ENCODE peak calls at places on chromosome 11, in five cellular contexts. Z is AG10803, K is fibroblast of lung, C is epithelial cell of esophagus, Q is uterus. J is an unnamed sample.
A peak's percentile ranks its signal among the peaks of the same experiment; 100 is the strongest.

GRCh38 chr11:10908215-10908990 is 50.5 kb upstream of the ZBED5 start:
- DNase-seq in Z (peak; percentile 97), K (peak; percentile 84), C (peak; percentile 48), Q (no peak), J (no peak)

GRCh38 chr11:15764329-15764728 is 592.0 kb downstream of the SOX6 start:
- DNase-seq in Z (no peak), K (no peak), C (no peak), Q (no peak), J (no peak)

GRCh38 chr11:116348226-116348625 is 424.6 kb downstream of the BUD13 start:
- DNase-seq in Z (no peak), K (no peak), C (no peak), Q (no peak), J (no peak)

GRCh38 chr11:1041936-1042608 is 5.6 kb upstream of the MUC6 start:
- DNase-seq in Z (no peak), K (no peak), C (no peak), Q (no peak), J (peak; percentile 9)

GRCh38 chr11:132409591-132410375 is 1039.4 kb downstream of the NTM start:
- DNase-seq in Z (peak; percentile 50), K (no peak), C (no peak), Q (no peak), J (no peak)

GRCh38 chr11:16166571-16166970 is 189.8 kb downstream of the SOX6 start:
- DNase-seq in Z (no peak), K (peak; percentile 5), C (no peak), Q (no peak), J (no peak)

GRCh38 chr11:1702506-1702905 is 5.5 kb downstream of the KRTAP5-6 start:
- DNase-seq in Z (no peak), K (no peak), C (no peak), Q (no peak), J (no peak)

GRCh38 chr11:43748095-43748494 is 67.6 kb downstream of the HSD17B12 start:
- DNase-seq in Z (no peak), K (no peak), C (no peak), Q (no peak), J (no peak)

GRCh38 chr11:130137999-130138398 is 21.6 kb upstream of the ST14 start:
- DNase-seq in Z (no peak), K (no peak), C (no peak), Q (no peak), J (no peak)

GRCh38 chr11:35402751-35403454 is 16.5 kb downstream of the SLC1A2 start:
- DNase-seq in Z (no peak), K (no peak), C (no peak), Q (no peak), J (no peak)

GRCh38 chr11:76266269-76266668 is 60.0 kb upstream of the WNT11 start:
- DNase-seq in Z (peak; percentile 83), K (peak; percentile 45), C (peak; percentile 94), Q (no peak), J (no peak)

GRCh38 chr11:14894657-14895598 is 2.9 kb upstream of the CYP2R1 start:
- DNase-seq in Z (peak; percentile 78), K (peak; percentile 93), C (peak; percentile 51), Q (no peak), J (no peak)

GRCh38 chr11:78094250-78094649 is 14.6 kb upstream of the NDUFC2 start:
- DNase-seq in Z (no peak), K (no peak), C (no peak), Q (no peak), J (no peak)

GRCh38 chr11:130830563-130830950 is 85.7 kb downstream of the SNX19 start:
- DNase-seq in Z (no peak), K (no peak), C (no peak), Q (peak; percentile 59), J (peak; percentile 40)

GRCh38 chr11:19677380-19678080 is 35.1 kb upstream of the NAV2 start:
- DNase-seq in Z (no peak), K (peak; percentile 83), C (no peak), Q (no peak), J (no peak)

GRCh38 chr11:1121343-1122331 is 36.1 kb upstream of the MUC5AC start:
- DNase-seq in Z (no peak), K (no peak), C (no peak), Q (no peak), J (no peak)

GRCh38 chr11:61507962-61508824 is at the start of gene LRRC10B:
- DNase-seq in Z (no peak), K (no peak), C (peak; percentile 25), Q (peak; percentile 30), J (no peak)

GRCh38 chr11:126051117-126051516 is 11.5 kb downstream of the CDON start:
- DNase-seq in Z (no peak), K (no peak), C (no peak), Q (no peak), J (no peak)
- H3K4me3 ChIP-seq in Z (no peak overlapping the region), K (no peak overlapping the region), C (no peak overlapping the region), Q (no peak overlapping the region), J (no peak overlapping the region)

GRCh38 chr11:46247664-46248063 is 29.8 kb upstream of the CREB3L1 start:
- DNase-seq in Z (peak; percentile 33), K (peak; percentile 43), C (peak; percentile 83), Q (no peak), J (no peak)
- TF ChIP-seq CTCF in Z (no peak), K (peak; percentile 3), C (peak; percentile 65), Q (no peak), J (no peak)

GRCh38 chr11:124896821-124897391 is 759 bp downstream of the ROBO4 start:
- DNase-seq in Z (no peak), K (no peak), C (no peak), Q (peak; percentile 26), J (peak; percentile 71)

GRCh38 chr11:124898711-124899110 is 1.0 kb upstream of the ROBO4 start:
- DNase-seq in Z (peak; percentile 74), K (peak; percentile 79), C (no peak), Q (no peak), J (peak; percentile 89)

GRCh38 chr11:124897681-124898680 is at the start of gene ROBO4:
- DNase-seq in Z (peak; percentile 91), K (peak; percentile 92), C (peak; percentile 92), Q (peak; percentile 26), J (peak; percentile 43)

GRCh38 chr11:124900464-124900863 is 2.8 kb upstream of the ROBO4 start:
- DNase-seq in Z (peak; percentile 90), K (peak; percentile 81), C (peak; percentile 92), Q (no peak), J (no peak)

GRCh38 chr11:124899376-124900145 is 1.9 kb upstream of the ROBO4 start:
- DNase-seq in Z (no peak), K (no peak), C (no peak), Q (no peak), J (no peak)
- H3K4me3 ChIP-seq in Z (no peak overlapping the region), K (no peak overlapping the region), C (no peak overlapping the region), Q (no peak overlapping the region), J (no peak overlapping the region)

GRCh38 chr11:110968348-110969062 is 256.3 kb upstream of the ARHGAP20 start:
- DNase-seq in Z (peak; percentile 37), K (no peak), C (no peak), Q (no peak), J (no peak)
- TF ChIP-seq CTCF in Z (no peak), K (no peak), C (no peak), Q (no peak), J (no peak)

DNA sequence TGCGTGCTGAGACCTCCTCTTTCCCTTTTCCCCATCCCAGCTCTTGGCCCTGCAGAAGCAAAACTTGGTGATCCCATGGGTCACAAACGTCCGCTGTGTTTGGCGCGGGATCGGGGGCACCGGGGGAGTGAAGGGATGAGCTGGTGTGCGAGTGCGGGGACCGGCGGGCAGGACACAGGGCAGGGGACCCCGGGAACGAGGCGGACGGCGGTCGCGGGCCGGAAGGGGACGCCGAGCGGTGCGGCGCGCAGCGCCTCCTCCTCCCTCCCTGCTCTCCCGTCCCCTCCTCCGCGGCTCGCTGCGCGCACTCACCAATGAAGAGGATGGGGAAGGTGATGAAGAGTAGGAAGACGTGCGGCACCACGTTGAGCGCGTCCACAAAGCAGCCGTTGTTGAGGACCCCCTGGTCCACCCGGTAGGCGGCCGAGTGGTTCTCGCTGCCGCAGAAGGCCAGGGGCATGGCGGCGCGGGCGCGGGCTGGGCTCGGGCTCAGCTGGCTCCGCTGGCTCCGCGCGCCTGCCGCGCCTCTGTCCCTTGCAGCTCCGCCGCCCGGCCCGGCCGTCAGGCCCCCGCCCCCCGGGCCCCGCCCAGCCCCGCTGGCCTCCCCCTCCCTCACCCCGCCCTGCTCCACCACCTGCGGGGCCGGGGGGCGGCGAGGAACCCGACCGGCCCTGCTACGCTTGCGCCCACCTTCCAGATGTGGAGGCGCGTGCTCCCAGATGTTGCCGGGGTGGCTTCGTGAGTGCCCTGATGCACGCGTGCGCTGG is at the start of gene ABCC8:
- DNase-seq in Z (no peak), K (no peak), C (no peak), Q (no peak), J (no peak)
- H3K4me3 ChIP-seq in Z (no peak within 1 kb of the TSS), K (no peak within 1 kb of the TSS), C (no peak within 1 kb of the TSS), Q (no peak within 1 kb of the TSS), J (no peak within 1 kb of the TSS)